ENCODE peak calls at places on chromosomes 4 and X, in five cellular contexts. T is thoracic aorta, W is GM12865, H is cardiac muscle cell, B is heart left ventricle. L is an unnamed sample.

GRCh38 chrX:40550069-40550468 is 30.7 kb upstream of the ATP6AP2 start:
- DNase-seq in T (no peak), W (no peak), H (no peak), B (peak), L (no peak)

GRCh38 chrX:104335765-104336164 is 81.0 kb upstream of the ESX1 start:
- DNase-seq in T (no peak), W (no peak), H (no peak), B (no peak), L (no peak)

GRCh38 chrX:135295238-135295943 is 13.9 kb upstream of the ETDC start:
- DNase-seq in T (no peak), W (peak), H (peak), B (peak), L (peak)

GRCh38 chrX:28225508-28225907 is 244.3 kb upstream of the DCAF8L1 start:
- DNase-seq in T (no peak), W (no peak), H (no peak), B (no peak), L (no peak)

GRCh38 chr4:141473952-141474351 is 162.4 kb upstream of the IL15 start:
- DNase-seq in T (no peak), W (no peak), H (no peak), B (no peak), L (no peak)

GRCh38 chrX:132491191-132491590 is 2.4 kb upstream of the MBNL3 start:
- DNase-seq in T (no peak), W (peak), H (no peak), B (no peak), L (no peak)

GRCh38 chr4:74055096-74055495 is 16.6 kb upstream of the CXCL3 start:
- DNase-seq in T (no peak), W (no peak), H (no peak), B (no peak), L (no peak)

GRCh38 chrX:7120578-7121219 is 26.8 kb upstream of the STS start:
- DNase-seq in T (no peak), W (no peak), H (no peak), B (no peak), L (no peak)

GRCh38 chrX:130393451-130394074 is 8.1 kb upstream of the GPR119 start:
- DNase-seq in T (no peak), W (peak), H (peak), B (no peak), L (no peak)

GRCh38 chr4:58649236-58649635 is 1539.1 kb upstream of the IGFBP7 start:
- DNase-seq in T (no peak), W (no peak), H (no peak), B (no peak), L (no peak)

GRCh38 chr4:180827610-180828009 is 1415.6 kb upstream of the TENM3 start:
- DNase-seq in T (no peak), W (no peak), H (no peak), B (no peak), L (no peak)

GRCh38 chr4:103011378-103012025 is 8.0 kb downstream of the SLC9B1 start:
- DNase-seq in T (no peak), W (no peak), H (peak), B (no peak), L (no peak)

GRCh38 chr4:80104927-80105326 is 31.9 kb upstream of the ANTXR2 start:
- DNase-seq in T (no peak), W (no peak), H (no peak), B (no peak), L (no peak)

GRCh38 chrX:71579990-71580380 is 1.7 kb downstream of the GCNA start:
- DNase-seq in T (no peak), W (no peak), H (no peak), B (no peak), L (no peak)

GRCh38 chr4:76830612-76831474 is 67.1 kb downstream of the SOWAHB start:
- DNase-seq in T (no peak), W (no peak), H (peak), B (no peak), L (peak)

GRCh38 chr4:140037353-140038030 is 116.5 kb downstream of the MAML3 start:
- DNase-seq in T (no peak), W (no peak), H (no peak), B (no peak), L (no peak)

GRCh38 chr4:109979932-109980717 is 67.4 kb downstream of the EGF start:
- DNase-seq in T (no peak), W (no peak), H (no peak), B (no peak), L (no peak)

GRCh38 chrX:1009771-1010170 is 202.7 kb downstream of the CRLF2 start:
- DNase-seq in T (no peak), W (no peak), H (no peak), B (no peak), L (no peak)

GRCh38 chrX:109826954-109827708 is 94.1 kb upstream of the ACSL4 start:
- DNase-seq in T (no peak), W (no peak), H (no peak), B (no peak), L (no peak)

DNA sequence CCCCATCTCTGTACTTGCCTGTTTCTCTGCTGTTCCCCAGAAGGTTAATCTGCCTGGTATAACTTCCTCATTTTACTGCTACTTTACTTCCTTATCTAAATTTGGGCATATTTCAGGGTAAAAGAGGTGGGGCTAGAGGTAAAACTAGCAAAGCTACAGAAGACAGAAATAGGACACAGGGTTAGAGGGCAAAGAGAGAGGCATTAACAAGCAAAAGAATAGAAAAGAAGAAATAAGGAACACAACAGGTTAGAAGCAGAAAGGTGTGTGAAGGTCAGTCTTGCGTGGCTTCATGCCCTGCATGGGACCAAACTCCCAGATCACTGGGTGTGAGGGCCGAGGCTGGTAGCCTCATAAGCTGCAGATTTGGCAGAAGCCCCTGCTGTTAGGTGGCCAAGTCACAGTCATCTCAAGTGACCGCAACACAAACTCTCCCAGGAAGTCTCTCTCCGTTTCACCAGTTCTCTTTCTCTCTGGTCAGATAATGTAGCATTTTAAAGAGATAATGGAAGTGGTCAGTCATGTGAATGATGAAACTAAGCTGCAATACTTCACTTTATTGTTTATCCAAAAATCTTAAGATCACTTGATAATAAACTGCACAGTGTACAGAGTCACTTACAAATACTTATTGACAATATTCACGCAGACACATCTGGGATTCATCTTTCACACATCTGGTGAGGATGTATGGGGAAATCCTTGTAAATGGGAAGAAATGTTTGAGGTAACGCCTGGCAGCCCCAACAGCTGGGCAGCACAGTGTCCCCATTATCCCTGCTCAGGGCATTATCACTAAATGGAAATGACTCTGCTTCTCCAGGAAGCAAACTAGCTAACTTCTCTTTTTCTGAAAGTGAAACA is 16.4 kb downstream of the TMEM154 start:
- DNase-seq in T (no peak), W (peak), H (no peak), B (no peak), L (no peak)
- TF ChIP-seq CTCF in T (no peak), W (no peak), H (no peak), B (no peak), L (no peak)

GRCh38 chrX:105876658-105877057 is 54.3 kb downstream of the NRK start:
- DNase-seq in T (no peak), W (peak), H (peak), B (no peak), L (no peak)

GRCh38 chrX:105869676-105870075 is 47.3 kb downstream of the NRK start:
- DNase-seq in T (no peak), W (no peak), H (no peak), B (no peak), L (no peak)

GRCh38 chrX:105872921-105873320 is 50.6 kb downstream of the NRK start:
- DNase-seq in T (no peak), W (no peak), H (no peak), B (no peak), L (no peak)

GRCh38 chrX:105870465-105870864 is 48.1 kb downstream of the NRK start:
- DNase-seq in T (no peak), W (no peak), H (no peak), B (no peak), L (no peak)

DNA sequence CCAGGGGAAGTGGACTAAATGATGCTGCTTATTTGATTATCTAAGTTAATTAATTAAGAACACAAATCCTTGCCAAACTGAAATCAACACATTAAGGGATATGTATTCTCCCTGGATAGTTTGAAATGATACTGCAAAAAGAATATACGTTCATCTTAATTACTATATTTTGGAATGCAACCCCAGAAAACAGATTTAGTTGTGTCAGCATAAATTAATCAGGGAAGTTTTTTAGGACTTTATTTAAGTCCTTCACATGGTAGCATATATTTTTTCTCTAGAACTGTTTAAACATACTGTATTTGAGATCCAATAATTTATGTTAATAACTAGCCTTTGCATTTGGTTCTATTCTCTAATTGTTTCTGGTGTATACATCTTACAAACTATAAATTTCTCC is 52.5 kb downstream of the NRK start:
- DNase-seq in T (no peak), W (no peak), H (no peak), B (no peak), L (no peak)
- TF ChIP-seq CTCF in T (no peak), W (no peak), H (no peak), B (no peak), L (no peak)

GRCh38 chrX:15960237-15960636 is 105.6 kb upstream of the AP1S2 start:
- DNase-seq in T (no peak), W (no peak), H (no peak), B (no peak), L (no peak)

GRCh38 chrX:15963858-15964257 is 109.2 kb upstream of the AP1S2 start:
- DNase-seq in T (no peak), W (no peak), H (no peak), B (no peak), L (no peak)
- TF ChIP-seq CTCF in T (no peak), W (no peak), H (no peak), B (no peak), L (no peak)

DNA sequence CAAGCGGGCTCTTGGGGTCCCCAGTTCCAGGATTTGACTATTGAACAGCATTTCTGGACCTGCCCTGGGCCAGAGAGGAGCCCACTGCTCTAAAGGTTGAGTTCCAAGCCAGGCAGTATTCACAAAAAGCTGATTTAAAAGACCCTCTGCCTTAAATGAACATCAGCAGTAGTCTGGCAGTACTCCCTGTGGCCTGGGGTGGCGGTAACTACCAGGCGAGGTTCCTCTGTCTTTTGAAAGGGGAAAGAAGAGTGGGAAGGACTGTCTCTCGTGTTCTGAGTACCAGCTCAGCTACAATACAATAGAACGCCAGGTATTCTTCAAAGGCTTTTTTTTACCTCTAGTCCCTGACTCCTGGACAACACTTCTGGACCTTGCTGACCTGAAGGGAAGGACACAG is 456.4 kb upstream of the TEX13C start:
- DNase-seq in T (no peak), W (no peak), H (no peak), B (no peak), L (no peak)
- TF ChIP-seq CTCF in T (no peak), W (no peak), H (no peak), B (no peak), L (no peak)

GRCh38 chrX:15269120-15269519 is 763 bp downstream of the ASB9 start:
- DNase-seq in T (no peak), W (no peak), H (no peak), B (no peak), L (no peak)
- TF ChIP-seq CTCF in T (no peak), W (no peak), H (no peak), B (no peak), L (no peak)

L was measured in tibial artery.